ENCODE peak calls at places on chromosome X, in five cellular contexts. C is breast epithelium, K is HCT116, Q is GM23338, I is suprapubic skin. Z is an unnamed sample. For H3K4me1, the result is how much of the 10 kb centered on the place peaks cover.

GRCh38 chrX:139167282-139167681 is 363.3 kb upstream of the F9 start:
- DNase-seq in Q (no peak), C (no peak), K (no peak), I (no peak), Z (no peak)

GRCh38 chrX:143206961-143207360 is 181.2 kb downstream of the SPANXN4 start:
- DNase-seq in Q (no peak), C (no peak), K (no peak), I (no peak), Z (no peak)

GRCh38 chrX:130482871-130483270 is 81.1 kb downstream of the RBMX2 start:
- DNase-seq in K (no peak), I (no peak), Q (no peak), C (no peak), Z (no peak)

GRCh38 chrX:151982217-151982616 is 7.7 kb upstream of the GABRE start:
- DNase-seq in C (no peak), I (no peak), Q (no peak), K (no peak), Z (no peak)

GRCh38 chrX:27548624-27549023 is 41.5 kb upstream of the DCAF8L2 start:
- DNase-seq in C (no peak), K (no peak), Q (no peak), I (no peak), Z (no peak)

GRCh38 chrX:149829751-149830191 is 48.0 kb downstream of the MAGEA9 start:
- DNase-seq in Q (peak), C (no peak), I (no peak), K (no peak), Z (no peak)

GRCh38 chrX:149274516-149275105 is 230.5 kb downstream of the IDS start:
- DNase-seq in I (no peak), C (no peak), K (no peak), Q (no peak), Z (no peak)

GRCh38 chrX:37846934-37847732 is at the start of gene DYNLT3:
- DNase-seq in C (peak), I (peak), K (peak), Q (peak), Z (peak)

GRCh38 chrX:42678133-42678532 is 99.8 kb downstream of the PPP1R2C start:
- DNase-seq in I (no peak), Q (peak), K (no peak), C (no peak), Z (no peak)

GRCh38 chrX:63922221-63922620 is 137.2 kb upstream of the ARHGEF9 start:
- DNase-seq in K (no peak), C (no peak), Q (no peak), I (no peak), Z (no peak)

GRCh38 chrX:72255445-72255844 is 16.6 kb upstream of the ERCC6L start:
- DNase-seq in K (no peak), C (no peak), I (no peak), Q (peak), Z (no peak)

GRCh38 chrX:103254171-103254824 is 657 bp downstream of the TCEAL8 start:
- DNase-seq in K (peak), I (no peak), C (no peak), Q (peak), Z (peak)

GRCh38 chrX:143635915-143636314 is at the start of gene SLITRK4:
- DNase-seq in Q (peak), C (no peak), I (no peak), K (no peak), Z (no peak)

GRCh38 chrX:2592279-2592678 is 91.5 kb upstream of the DHRSX start:
- DNase-seq in I (no peak), C (no peak), K (no peak), Q (no peak), Z (no peak)

GRCh38 chrX:47483310-47484268 is 567 bp upstream of the ZNF41 start:
- DNase-seq in Q (peak), C (no peak), K (no peak), I (no peak), Z (peak)

GRCh38 chrX:139566981-139567380 is 36.4 kb downstream of the F9 start:
- DNase-seq in C (no peak), K (no peak), I (no peak), Q (no peak), Z (no peak)

GRCh38 chrX:3262906-3263305 is 83.5 kb downstream of the MXRA5 start:
- DNase-seq in K (peak), I (no peak), C (no peak), Q (no peak), Z (no peak)

GRCh38 chrX:66988331-66988730 is 349.5 kb upstream of the EDA2R start:
- DNase-seq in C (no peak), I (no peak), K (no peak), Q (no peak), Z (no peak)

GRCh38 chrX:39755152-39756032 is 342.4 kb downstream of the BCOR start:
- DNase-seq in K (peak), I (peak), C (peak), Q (no peak), Z (no peak)

GRCh38 chrX:140664939-140665338 is 44.6 kb upstream of the LINC00632 start:
- DNase-seq in Q (peak), C (no peak), K (no peak), I (no peak), Z (no peak)

GRCh38 chrX:132442674-132443073 is 46.2 kb downstream of the MBNL3 start:
- DNase-seq in C (no peak), K (no peak), Q (no peak), I (no peak), Z (no peak)

GRCh38 chrX:57902633-57903032 is 7.6 kb downstream of the ZXDA start:
- DNase-seq in C (no peak), K (no peak), I (no peak), Q (no peak), Z (no peak)

GRCh38 chrX:10254746-10255145 is 98.0 kb downstream of the CLCN4 start:
- DNase-seq in Q (peak), C (no peak), K (no peak), I (no peak), Z (no peak)

GRCh38 chrX:104254442-104255115 is at the start of gene ESX1:
- DNase-seq in I (no peak), Q (peak), K (no peak), C (no peak), Z (no peak)

GRCh38 chrX:118990512-118991227 is 16.3 kb downstream of the LONRF3 start:
- DNase-seq in C (no peak), I (no peak), K (no peak), Q (peak), Z (no peak)

GRCh38 chrX:63585936-63586335 is 199.1 kb downstream of the ARHGEF9 start:
- DNase-seq in Q (no peak), I (no peak), C (no peak), K (no peak), Z (peak)

GRCh38 chrX:72641601-72642000 is 69.0 kb upstream of the HDAC8 start:
- DNase-seq in C (no peak), Q (no peak), I (no peak), K (no peak), Z (no peak)

GRCh38 chrX:38236901-38237615 is 16.4 kb upstream of the SRPX start:
- DNase-seq in K (no peak), I (no peak), Q (no peak), C (no peak), Z (no peak)

GRCh38 chrX:39506131-39506530 is 591.6 kb downstream of the BCOR start:
- DNase-seq in C (no peak), I (no peak), K (no peak), Q (no peak), Z (no peak)

GRCh38 chrX:15349046-15349445 is 13.7 kb upstream of the PIGA start:
- DNase-seq in K (peak), I (no peak), C (peak), Q (peak), Z (no peak)

GRCh38 chrX:87813566-87813965 is 296.0 kb downstream of the KLHL4 start:
- DNase-seq in I (no peak), C (no peak), K (no peak), Q (no peak), Z (no peak)

GRCh38 chrX:32421266-32421665 is 790.1 kb downstream of the DMD start:
- DNase-seq in I (no peak), Q (no peak), C (no peak), K (no peak), Z (no peak)

GRCh38 chrX:100316987-100317386 is 93.1 kb downstream of the PCDH19 start:
- DNase-seq in Q (no peak), C (no peak), I (no peak), K (no peak), Z (no peak)

GRCh38 chrX:130909469-130910136 is 6.6 kb upstream of the ENOX2 start:
- DNase-seq in Q (no peak), K (no peak), C (no peak), I (no peak), Z (no peak)

GRCh38 chrX:154525606-154526490 is 9.8 kb upstream of the FAM3A start:
- DNase-seq in Q (no peak), C (no peak), I (no peak), K (no peak), Z (no peak)
- TF ChIP-seq POLR2AphosphoS5 in Q (no peak), C (no peak), I (no peak), K (no peak), Z (no peak)

DNA sequence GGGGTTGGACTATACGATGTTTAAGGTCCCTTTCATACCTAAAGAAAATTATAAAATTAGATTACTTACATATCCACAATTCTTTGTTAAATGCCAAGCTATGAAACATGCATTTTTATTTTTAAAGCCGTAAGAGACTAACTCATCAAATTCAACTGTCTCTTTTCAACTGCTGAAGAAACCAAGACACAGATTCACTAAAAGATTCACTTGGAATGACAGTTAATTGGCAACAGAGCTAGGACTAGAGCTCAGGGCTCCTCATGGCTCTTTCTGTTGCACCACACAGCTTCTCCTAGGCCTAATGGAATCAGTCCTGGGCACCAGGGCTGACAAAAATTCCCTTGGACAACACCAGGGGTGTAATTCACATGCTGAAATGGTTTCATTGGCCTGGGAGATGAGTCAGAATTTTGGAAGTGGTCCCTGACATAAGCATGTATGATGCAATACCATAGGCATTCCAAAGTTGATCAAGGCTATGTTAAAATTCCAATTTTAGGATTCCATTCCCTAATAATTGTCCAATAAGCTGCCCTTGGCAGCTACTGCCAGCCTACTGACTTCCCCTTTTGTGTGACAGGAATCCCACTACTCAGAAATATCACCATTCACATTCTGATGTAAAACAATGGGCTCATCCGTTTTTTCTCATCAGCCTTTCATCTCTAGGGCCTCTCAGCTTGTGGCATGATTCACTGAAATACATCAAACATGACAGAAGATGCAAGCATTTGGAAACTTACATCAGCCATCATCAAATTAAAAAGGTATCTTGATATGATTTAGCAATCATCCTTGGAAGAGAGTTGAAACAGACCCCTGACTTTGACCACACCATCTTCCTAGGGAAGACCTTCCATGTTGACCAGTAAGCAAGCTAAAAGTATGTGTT is 54.2 kb downstream of the PLAC1 start:
- DNase-seq in C (no peak), K (peak), Q (peak), I (no peak), Z (no peak)
- TF ChIP-seq CTCF in C (no peak), K (no peak), Q (no peak), I (peak), Z (no peak)

GRCh38 chrX:7219153-7219705 is 71.3 kb upstream of the PUDP start:
- DNase-seq in K (no peak), Q (peak), I (no peak), C (no peak), Z (no peak)

GRCh38 chrX:7216981-7217587 is 69.1 kb upstream of the PUDP start:
- DNase-seq in Q (no peak), C (no peak), K (no peak), I (no peak), Z (no peak)

GRCh38 chrX:7218321-7219152 is 70.6 kb upstream of the PUDP start:
- DNase-seq in C (no peak), Q (peak), K (no peak), I (no peak), Z (no peak)

GRCh38 chrX:7214251-7214650 is 66.3 kb upstream of the PUDP start:
- DNase-seq in Q (no peak), K (no peak), C (no peak), I (no peak), Z (no peak)

GRCh38 chrX:7215842-7216241 is 67.9 kb upstream of the PUDP start:
- DNase-seq in C (no peak), K (no peak), I (no peak), Q (no peak), Z (no peak)
- H3K4me1 ChIP-seq in C (under half), K (under half), I (under half), Q (under half), Z (under half)

GRCh38 chrX:48631376-48632090 is 34.2 kb downstream of the WDR13 start:
- DNase-seq in Q (peak), C (peak), K (peak), I (peak), Z (peak)
- TF ChIP-seq POLR2AphosphoS5 in Q (no peak), C (no peak), K (peak), I (no peak), Z (no peak)

DNA sequence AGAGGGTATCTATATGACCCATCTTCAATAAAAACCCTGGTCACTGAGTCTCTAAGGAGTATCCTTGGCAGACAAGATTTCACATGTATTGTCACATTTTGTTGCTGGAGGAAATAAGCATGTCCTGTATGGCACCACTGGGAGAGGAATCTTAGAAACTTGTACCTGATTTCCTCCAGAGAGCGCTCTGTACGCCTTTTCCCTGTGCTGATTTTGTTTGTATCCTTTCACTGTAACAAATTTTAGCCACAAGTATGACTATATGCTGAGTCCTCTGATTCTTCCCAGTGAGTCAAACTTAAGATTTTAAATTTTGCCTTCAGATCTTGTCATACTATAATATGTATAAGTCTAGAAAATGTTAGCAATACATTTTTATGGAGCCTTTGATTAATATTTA is 102.8 kb downstream of the ITIH6 start:
- DNase-seq in I (no peak), Q (peak), K (no peak), C (no peak), Z (no peak)
- TF ChIP-seq CTCF in I (no peak), Q (peak), K (no peak), C (no peak), Z (no peak)

GRCh38 chrX:107730991-107731766 is 44.4 kb downstream of the TSC22D3 start:
- DNase-seq in C (no peak), K (no peak), I (no peak), Q (no peak), Z (peak)
- H3K4me1 ChIP-seq in C (under half), K (under half), I (under half), Q (under half), Z (under half)

DNA sequence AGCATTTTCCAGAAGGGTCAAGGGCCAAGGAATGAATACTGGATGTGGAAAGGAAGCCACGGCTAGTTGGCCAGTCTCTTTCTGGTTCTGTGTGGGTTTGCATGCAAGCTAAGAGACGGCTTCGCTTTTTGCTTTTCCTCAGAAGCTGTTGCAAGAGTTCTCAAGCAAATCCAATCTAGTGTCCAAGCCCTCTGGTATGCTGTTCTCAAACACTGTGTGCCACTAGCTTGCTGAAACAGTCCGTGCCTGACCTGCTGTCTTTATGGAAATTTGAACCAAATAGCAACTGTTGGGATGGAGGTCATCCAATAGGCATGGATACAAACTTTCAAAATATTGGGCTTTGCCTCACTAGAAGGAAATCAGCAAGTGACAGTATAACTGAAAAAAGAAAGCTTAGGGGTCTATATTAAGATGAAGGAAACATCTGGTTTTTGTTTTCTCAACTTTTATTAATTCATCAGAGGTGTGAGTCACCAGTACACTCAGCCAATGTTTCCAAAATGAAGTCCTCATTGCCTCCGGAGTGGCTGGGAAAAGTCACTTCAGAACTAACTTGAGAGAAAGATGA is 70.5 kb downstream of the SLC9A6 start:
- DNase-seq in I (no peak), Q (no peak), C (no peak), K (no peak), Z (no peak)
- TF ChIP-seq POLR2AphosphoS5 in I (no peak), Q (no peak), C (peak), K (no peak), Z (no peak)

GRCh38 chrX:54570332-54570731 is 40.3 kb downstream of the GNL3L start:
- DNase-seq in I (no peak), C (no peak), K (no peak), Q (no peak), Z (no peak)
- TF ChIP-seq CTCF in I (no peak), C (no peak), K (no peak), Q (no peak), Z (no peak)

DNA sequence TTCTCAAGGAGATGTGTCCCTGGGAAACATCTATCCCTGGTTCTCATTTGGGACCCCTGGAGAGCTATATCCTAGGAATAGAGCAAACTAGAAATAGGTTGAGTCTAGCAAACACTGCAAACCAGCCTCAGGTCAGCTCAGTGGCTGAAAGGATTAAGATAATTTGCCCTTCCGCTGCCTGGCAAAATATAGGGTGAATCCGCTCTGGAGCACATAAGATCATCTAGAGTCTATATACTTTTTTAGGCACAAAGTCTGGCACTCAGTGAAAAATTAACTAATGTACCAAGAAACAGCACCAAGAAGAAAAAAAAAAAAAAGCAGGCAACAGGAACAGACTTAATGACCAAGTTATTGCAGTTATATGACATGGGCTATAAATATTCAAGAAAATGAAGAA is 7.3 kb upstream of the GUCY2F start:
- DNase-seq in I (no peak), Q (no peak), C (no peak), K (no peak), Z (no peak)
- H3K4me1 ChIP-seq in I (under half), Q (under half), C (under half), K (under half), Z (under half)

GRCh38 chrX:53084043-53084570 is 1.9 kb downstream of the TSPYL2 start:
- DNase-seq in C (no peak), I (no peak), Q (no peak), K (no peak), Z (no peak)
- TF ChIP-seq POLR2AphosphoS5 in C (no peak), I (no peak), Q (no peak), K (no peak), Z (no peak)